ENCODE peak calls at places on chromosomes 3 and 15, in six cellular contexts. X, I, K, E, U and Q are unnamed samples. For H3K9me3 and H3K27me3, the result is how much of the 10 kb centered on the place peaks cover.

GRCh38 chr3:67692621-67693020 is 38.2 kb upstream of the SUCLG2 start:
- DNase-seq in X (no peak), I (no peak), K (no peak), E (no peak), U (peak), Q (no peak)

GRCh38 chr3:13617981-13618380 is 69.1 kb downstream of the FBLN2 start:
- DNase-seq in X (no peak), I (no peak), K (no peak), E (no peak), U (no peak), Q (no peak)

GRCh38 chr3:119098620-119099222 is 47.2 kb upstream of the TEX55 start:
- DNase-seq in X (no peak), I (peak), K (no peak), E (no peak), U (peak), Q (no peak)

GRCh38 chr3:187319699-187320302 is 28.3 kb upstream of the MASP1 start:
- DNase-seq in X (peak), I (peak), K (peak), E (peak), U (peak), Q (peak)

GRCh38 chr3:45366305-45366704 is 22.1 kb upstream of the LARS2 start:
- DNase-seq in X (no peak), I (no peak), K (no peak), E (no peak), U (peak), Q (no peak)

GRCh38 chr3:41966206-41966605 is 4.3 kb upstream of the ULK4 start:
- DNase-seq in X (no peak), I (no peak), K (no peak), E (no peak), U (no peak), Q (no peak)

GRCh38 chr15:34582461-34583357 is 742 bp downstream of the GOLGA8B start:
- DNase-seq in X (peak), I (peak), K (peak), E (peak), U (peak), Q (no peak)

GRCh38 chr3:68787227-68787626 is 145.1 kb downstream of the TAFA4 start:
- DNase-seq in X (no peak), I (no peak), K (no peak), E (no peak), U (peak), Q (no peak)

DNA sequence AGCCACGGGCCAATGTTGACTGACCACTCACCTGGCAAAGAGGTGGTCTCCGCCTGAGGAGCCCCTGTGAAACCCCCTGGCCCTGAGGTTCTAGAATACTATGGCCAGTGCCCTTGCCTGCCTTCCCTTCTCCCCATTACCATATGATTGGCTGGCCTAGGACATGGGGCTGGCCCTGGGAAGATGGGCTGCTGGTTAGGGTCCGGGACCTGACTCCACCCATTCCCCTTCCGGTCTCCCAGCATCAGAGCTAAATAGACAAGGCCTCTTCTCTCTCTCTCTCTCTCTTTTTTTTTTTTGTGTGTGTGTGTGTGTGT is 3.8 kb downstream of the CSK start:
- DNase-seq in X (no peak), I (no peak), K (no peak), E (no peak), U (no peak), Q (no peak)
- H3K27ac ChIP-seq in X (no peak), I (no peak), K (no peak), E (peak), U (no peak), Q (peak)

DNA sequence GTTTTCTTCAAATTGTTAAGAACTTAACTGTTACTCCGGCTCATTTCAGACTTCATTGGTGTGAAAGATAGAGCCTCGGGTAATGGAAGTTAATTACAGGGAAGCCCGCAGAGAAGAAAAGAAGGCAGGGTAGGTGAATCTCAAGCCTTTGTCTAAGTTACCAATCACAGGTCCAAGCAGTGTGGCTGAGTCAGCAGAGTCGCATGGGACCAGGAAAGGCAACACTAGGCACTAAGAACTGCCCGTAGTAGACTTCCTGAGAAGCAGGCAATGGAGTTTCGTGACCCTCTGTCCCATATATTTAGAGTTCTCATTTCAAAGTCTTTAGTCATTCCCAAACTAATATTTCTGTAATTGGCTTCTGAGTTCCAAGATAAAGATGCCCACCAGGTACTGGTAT is 122.9 kb upstream of the STT3B start:
- DNase-seq in X (no peak), I (no peak), K (no peak), E (no peak), U (no peak), Q (no peak)
- H3K9me3 ChIP-seq in X (under half), I (under half), K (under half), E (under half), U (under half), Q (under half)

DNA sequence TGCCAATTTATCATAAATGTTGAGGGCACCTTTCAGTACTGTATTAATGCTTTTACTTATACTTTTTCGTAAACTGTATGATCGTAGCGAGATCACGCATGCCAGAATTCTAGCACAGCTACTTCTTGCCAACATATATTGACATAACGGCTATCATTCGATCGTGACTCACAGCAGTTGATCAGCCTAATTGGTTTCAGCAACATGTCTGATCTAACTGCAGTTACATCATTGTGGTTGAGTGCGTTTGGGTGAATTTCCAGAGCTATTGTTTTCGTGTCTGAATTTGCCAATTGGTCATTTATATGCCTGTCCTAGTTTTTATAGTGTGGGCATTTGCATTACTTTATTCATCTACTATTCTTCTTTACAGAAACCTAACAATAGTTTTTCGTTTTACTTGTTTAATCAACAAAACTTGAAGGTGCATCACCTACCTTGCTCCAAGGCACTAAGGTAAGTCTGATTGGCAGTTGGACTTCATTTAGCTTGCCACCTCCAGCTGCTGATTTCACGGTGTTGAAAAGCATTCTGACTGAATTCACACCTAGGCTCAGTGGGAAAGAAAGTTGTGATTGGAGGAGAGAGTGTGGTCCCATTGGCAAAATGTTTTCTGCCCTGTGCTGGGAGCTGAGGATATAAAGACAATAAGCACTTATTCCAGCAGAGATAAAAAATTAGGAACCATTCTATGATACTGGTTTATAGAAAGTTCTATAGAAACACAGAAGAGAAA is 120.8 kb upstream of the RGMA start:
- DNase-seq in X (peak), I (no peak), K (no peak), E (no peak), U (no peak), Q (no peak)
- H3K27me3 ChIP-seq in X (under half), I (under half), K (under half), E (under half), U (under half), Q (under half)

DNA sequence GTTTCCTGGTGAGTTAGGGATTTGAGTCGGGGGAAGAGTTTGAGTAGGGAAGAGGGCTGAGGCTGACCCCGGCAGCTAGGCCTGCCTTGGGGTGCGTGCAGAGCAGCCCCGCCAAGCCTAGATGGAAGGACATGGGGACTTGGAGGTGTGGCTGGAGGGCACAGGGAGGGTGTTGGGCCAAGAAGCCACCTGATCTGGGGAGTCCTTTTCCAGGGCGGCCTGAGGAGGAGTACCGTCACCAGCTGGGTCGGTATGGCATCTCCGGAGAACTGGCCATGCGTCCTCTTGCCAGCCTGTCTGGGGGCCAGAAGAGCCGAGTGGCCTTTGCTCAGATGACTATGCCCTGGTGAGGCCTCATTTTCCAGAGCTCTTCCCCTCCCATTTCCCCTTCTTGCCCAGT is 6.9 kb downstream of the ABCF3 start:
- DNase-seq in X (peak), I (no peak), K (no peak), E (no peak), U (no peak), Q (no peak)
- H3K27ac ChIP-seq in X (no peak), I (no peak), K (no peak), E (no peak), U (no peak), Q (no peak)